ENCODE peak calls at places on chromosomes 12 and 14, in six cellular contexts. M, Q, F, D, X and C are unnamed samples.

GRCh38 chr14:20684662-20685456 is 499 bp downstream of the RNASE4 start:
- DNase-seq in M (peak), Q (no peak), F (no peak), D (peak), X (no peak), C (no peak)

GRCh38 chr12:59736359-59736758 is 140.5 kb downstream of the SLC16A7 start:
- DNase-seq in M (no peak), Q (no peak), F (no peak), D (no peak), X (no peak), C (no peak)

GRCh38 chr14:54935958-54936357 is 33.3 kb upstream of the GCH1 start:
- DNase-seq in M (peak), Q (no peak), F (peak), D (no peak), X (no peak), C (no peak)

GRCh38 chr12:27709932-27710591 is 570 bp upstream of the MRPS35 start:
- DNase-seq in M (peak), Q (no peak), F (no peak), D (no peak), X (no peak), C (no peak)

GRCh38 chr12:82877963-82878362 is 191.3 kb downstream of the TMTC2 start:
- DNase-seq in M (no peak), Q (no peak), F (no peak), D (no peak), X (no peak), C (no peak)

GRCh38 chr12:84492381-84492883 is 420.2 kb downstream of the SLC6A15 start:
- DNase-seq in M (no peak), Q (no peak), F (no peak), D (no peak), X (no peak), C (no peak)

GRCh38 chr12:38662851-38663250 is 242.5 kb downstream of the CPNE8 start:
- DNase-seq in M (peak), Q (no peak), F (no peak), D (no peak), X (no peak), C (no peak)

GRCh38 chr12:109291531-109292341 is 17.3 kb downstream of the FOXN4 start:
- DNase-seq in M (peak), Q (no peak), F (peak), D (peak), X (no peak), C (peak)

GRCh38 chr12:78457951-78458350 is 406.6 kb upstream of the SYT1 start:
- DNase-seq in M (peak), Q (no peak), F (peak), D (no peak), X (no peak), C (no peak)

GRCh38 chr14:105168979-105169507 is 467 bp upstream of the JAG2 start:
- DNase-seq in M (no peak), Q (peak), F (peak), D (peak), X (no peak), C (no peak)

GRCh38 chr14:22837059-22837749 is 819 bp downstream of the MMP14 start:
- DNase-seq in M (peak), Q (no peak), F (peak), D (peak), X (no peak), C (no peak)

GRCh38 chr12:108689314-108690190 is 41.8 kb downstream of the CORO1C start:
- DNase-seq in M (peak), Q (no peak), F (peak), D (no peak), X (no peak), C (no peak)

GRCh38 chr12:8628731-8629130 is 16.1 kb upstream of the AICDA start:
- DNase-seq in M (no peak), Q (no peak), F (peak), D (no peak), X (no peak), C (no peak)

GRCh38 chr12:2390133-2390532 is 337.3 kb downstream of the CACNA1C start:
- DNase-seq in M (no peak), Q (no peak), F (no peak), D (no peak), X (no peak), C (no peak)

GRCh38 chr14:23877538-23878180 is 75.9 kb upstream of the DHRS4 start:
- DNase-seq in M (no peak), Q (no peak), F (no peak), D (no peak), X (no peak), C (no peak)

GRCh38 chr12:2064078-2064507 is 11.3 kb downstream of the CACNA1C start:
- DNase-seq in M (peak), Q (no peak), F (no peak), D (no peak), X (no peak), C (no peak)

GRCh38 chr14:53663709-53664108 is 292.9 kb downstream of the BMP4 start:
- DNase-seq in M (peak), Q (no peak), F (peak), D (peak), X (no peak), C (no peak)

GRCh38 chr12:95790025-95790911 is at the start of gene NTN4:
- DNase-seq in M (no peak), Q (peak), F (peak), D (peak), X (no peak), C (no peak)

GRCh38 chr14:95291859-95292542 is 27.7 kb downstream of the CLMN start:
- DNase-seq in M (peak), Q (no peak), F (peak), D (no peak), X (no peak), C (no peak)

GRCh38 chr14:44803239-44803905 is 158.4 kb downstream of the KLHL28 start:
- DNase-seq in M (peak), Q (no peak), F (peak), D (no peak), X (no peak), C (peak)

GRCh38 chr12:100450726-100451125 is 22.9 kb upstream of the NR1H4 start:
- DNase-seq in M (peak), Q (no peak), F (peak), D (no peak), X (no peak), C (no peak)

GRCh38 chr12:3017281-3017680 is 58.1 kb downstream of the TEAD4 start:
- DNase-seq in M (no peak), Q (no peak), F (no peak), D (no peak), X (no peak), C (no peak)

GRCh38 chr12:65536876-65537661 is 258.6 kb downstream of the MSRB3 start:
- DNase-seq in M (peak), Q (no peak), F (peak), D (no peak), X (no peak), C (no peak)